ENCODE peak calls at places on chromosomes 13 and 19, in ten cellular contexts. L, G, Y, Z, V, F, M, A, E and Q are unnamed samples.

GRCh38 chr13:28159057-28159456 is 20.7 kb downstream of the PAN3 start:
- DNase-seq in L (no peak), G (no peak), Y (no peak), Z (no peak), V (no peak), F (no peak), M (no peak), A (no peak), E (no peak), Q (no peak)

GRCh38 chr19:7772752-7773291 is 9.8 kb downstream of the CLEC4M start:
- DNase-seq in L (no peak), G (peak), Y (no peak), Z (no peak), V (no peak), F (no peak), M (no peak), A (no peak), E (no peak), Q (no peak)

GRCh38 chr13:101065314-101065713 is 351.0 kb downstream of the NALCN start:
- DNase-seq in L (no peak), G (peak), Y (no peak), Z (no peak), V (no peak), F (no peak), M (no peak), A (no peak), E (no peak), Q (no peak)

GRCh38 chr13:30796132-30796832 is 60.9 kb downstream of the ALOX5AP start:
- DNase-seq in L (no peak), G (peak), Y (no peak), Z (no peak), V (no peak), F (no peak), M (no peak), A (no peak), E (no peak), Q (no peak)

GRCh38 chr13:37747071-37747612 is 122.4 kb downstream of the TRPC4 start:
- DNase-seq in L (no peak), G (peak), Y (no peak), Z (no peak), V (no peak), F (no peak), M (no peak), A (no peak), E (no peak), Q (no peak)

GRCh38 chr19:54123682-54124081 is 8.1 kb downstream of the PRPF31 start:
- DNase-seq in L (no peak), G (no peak), Y (no peak), Z (no peak), V (no peak), F (no peak), M (no peak), A (no peak), E (no peak), Q (no peak)

GRCh38 chr19:41264581-41265375 is 606 bp downstream of the HNRNPUL1 start:
- DNase-seq in L (peak), G (peak), Y (peak), Z (peak), V (no peak), F (peak), M (no peak), A (peak), E (no peak), Q (peak)

GRCh38 chr13:71260246-71260645 is 606.8 kb downstream of the DACH1 start:
- DNase-seq in L (no peak), G (no peak), Y (no peak), Z (no peak), V (no peak), F (no peak), M (no peak), A (no peak), E (no peak), Q (no peak)

GRCh38 chr13:24083722-24084421 is 76.6 kb upstream of the SPATA13 start:
- DNase-seq in L (no peak), G (no peak), Y (no peak), Z (no peak), V (no peak), F (no peak), M (no peak), A (no peak), E (no peak), Q (no peak)
- H3K4me3 ChIP-seq in L (no peak), G (no peak), Y (no peak), Z (no peak), V (no peak), F (no peak), M (no peak), A (no peak), E (no peak), Q (no peak)

GRCh38 chr13:44434441-44435141 is 61.0 kb downstream of the SERP2 start:
- DNase-seq in L (no peak), G (no peak), Y (no peak), Z (no peak), V (no peak), F (no peak), M (no peak), A (no peak), E (no peak), Q (no peak)

GRCh38 chr13:44433863-44434262 is 60.2 kb downstream of the SERP2 start:
- DNase-seq in L (no peak), G (no peak), Y (no peak), Z (no peak), V (no peak), F (no peak), M (no peak), A (no peak), E (no peak), Q (no peak)

GRCh38 chr13:44429311-44429710 is 55.7 kb downstream of the SERP2 start:
- DNase-seq in L (no peak), G (no peak), Y (no peak), Z (no peak), V (no peak), F (no peak), M (no peak), A (no peak), E (no peak), Q (no peak)

GRCh38 chr13:44432595-44432994 is 59.0 kb downstream of the SERP2 start:
- DNase-seq in L (no peak), G (no peak), Y (no peak), Z (no peak), V (no peak), F (no peak), M (no peak), A (no peak), E (no peak), Q (no peak)

GRCh38 chr13:44431150-44431549 is 57.5 kb downstream of the SERP2 start:
- DNase-seq in L (no peak), G (no peak), Y (no peak), Z (no peak), V (no peak), F (no peak), M (no peak), A (no peak), E (no peak), Q (no peak)
- H3K27ac ChIP-seq in L (no peak), G (peak), Y (no peak), Z (peak), V (no peak), F (no peak), M (no peak), A (no peak), E (no peak), Q (no peak)

DNA sequence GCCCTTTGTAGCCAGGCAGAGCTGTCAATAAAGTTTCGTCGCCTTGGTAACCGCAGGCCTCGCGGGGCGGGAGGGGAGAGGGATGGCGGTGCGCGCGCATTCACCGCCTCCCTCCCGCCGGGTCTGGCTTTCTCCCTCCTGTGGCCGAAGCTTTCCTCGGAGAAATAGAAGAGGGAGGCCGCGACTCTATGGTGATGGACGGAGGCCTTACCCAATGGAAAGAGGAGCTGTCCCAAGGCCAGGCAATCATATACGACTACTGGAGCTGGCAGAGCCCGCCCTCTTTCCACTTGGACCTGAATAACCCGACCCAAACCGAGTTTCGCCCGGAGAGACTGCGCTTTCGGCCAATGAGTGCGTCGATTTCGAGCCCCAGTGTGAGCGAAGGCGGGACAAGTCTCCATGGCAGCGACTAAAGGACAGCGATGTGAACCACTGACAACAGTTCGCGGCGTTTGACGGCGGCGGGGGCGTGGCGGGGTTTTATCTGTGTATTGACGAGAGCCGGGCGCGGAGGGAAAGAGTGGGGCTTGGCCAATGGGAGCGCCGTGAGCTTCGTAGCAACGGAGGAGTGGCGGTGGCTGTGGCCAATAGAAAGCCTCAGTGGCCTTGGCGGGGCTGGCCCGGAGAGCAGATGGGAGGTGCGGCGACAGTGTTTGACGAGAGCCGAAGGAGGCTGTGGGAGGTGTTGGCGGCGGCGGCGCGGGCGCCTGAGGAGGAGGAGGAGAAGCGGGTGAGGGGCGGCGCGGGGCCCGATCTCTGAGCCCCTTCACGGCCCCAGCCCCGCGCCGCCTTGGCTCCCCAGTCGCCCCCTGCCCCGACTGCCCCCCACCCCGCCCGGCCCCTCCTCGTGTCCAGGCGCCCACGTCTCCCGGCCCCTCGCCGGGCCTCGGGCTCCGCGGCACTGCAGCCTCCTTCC is at the start of gene KMT5C:
- DNase-seq in L (peak), G (peak), Y (peak), Z (peak), V (peak), F (peak), M (peak), A (peak), E (peak), Q (peak)
- TF ChIP-seq CTCF in L (peak), G (peak), Y (peak), Z (peak), V (peak), F (peak), M (peak), A (peak), E (no peak), Q (peak)

DNA sequence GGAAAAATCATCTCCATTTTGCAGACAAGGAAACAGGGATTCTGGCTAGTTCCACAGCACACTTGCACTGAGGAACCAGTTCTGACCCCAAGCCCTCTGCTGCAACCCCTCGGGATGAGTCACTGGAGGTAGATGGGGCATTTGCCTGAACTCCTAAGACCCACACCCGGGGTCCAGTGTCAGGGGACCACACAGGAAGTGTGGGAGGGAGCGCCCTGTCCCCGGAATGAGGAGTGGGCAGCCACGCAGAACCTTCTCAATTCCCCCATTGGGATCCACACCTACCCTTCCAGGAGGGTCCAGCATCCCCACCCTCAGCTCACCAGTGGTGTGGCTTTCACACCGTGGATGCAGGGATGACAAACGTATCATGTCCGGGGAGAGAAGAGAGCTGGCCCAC is 62.7 kb downstream of the TSHZ3 start:
- DNase-seq in L (no peak), G (no peak), Y (no peak), Z (no peak), V (no peak), F (no peak), M (no peak), A (no peak), E (no peak), Q (no peak)
- H3K4me3 ChIP-seq in L (no peak), G (no peak), Y (no peak), Z (no peak), V (no peak), F (no peak), M (no peak), A (no peak), E (no peak), Q (no peak)

GRCh38 chr13:77728265-77728966 is 30.9 kb downstream of the SLAIN1 start:
- DNase-seq in L (no peak), G (no peak), Y (no peak), Z (no peak), V (no peak), F (no peak), M (no peak), A (no peak), E (no peak), Q (no peak)
- H3K27ac ChIP-seq in L (no peak), G (no peak), Y (no peak), Z (no peak), V (no peak), F (no peak), M (no peak), A (no peak), E (no peak), Q (no peak)

DNA sequence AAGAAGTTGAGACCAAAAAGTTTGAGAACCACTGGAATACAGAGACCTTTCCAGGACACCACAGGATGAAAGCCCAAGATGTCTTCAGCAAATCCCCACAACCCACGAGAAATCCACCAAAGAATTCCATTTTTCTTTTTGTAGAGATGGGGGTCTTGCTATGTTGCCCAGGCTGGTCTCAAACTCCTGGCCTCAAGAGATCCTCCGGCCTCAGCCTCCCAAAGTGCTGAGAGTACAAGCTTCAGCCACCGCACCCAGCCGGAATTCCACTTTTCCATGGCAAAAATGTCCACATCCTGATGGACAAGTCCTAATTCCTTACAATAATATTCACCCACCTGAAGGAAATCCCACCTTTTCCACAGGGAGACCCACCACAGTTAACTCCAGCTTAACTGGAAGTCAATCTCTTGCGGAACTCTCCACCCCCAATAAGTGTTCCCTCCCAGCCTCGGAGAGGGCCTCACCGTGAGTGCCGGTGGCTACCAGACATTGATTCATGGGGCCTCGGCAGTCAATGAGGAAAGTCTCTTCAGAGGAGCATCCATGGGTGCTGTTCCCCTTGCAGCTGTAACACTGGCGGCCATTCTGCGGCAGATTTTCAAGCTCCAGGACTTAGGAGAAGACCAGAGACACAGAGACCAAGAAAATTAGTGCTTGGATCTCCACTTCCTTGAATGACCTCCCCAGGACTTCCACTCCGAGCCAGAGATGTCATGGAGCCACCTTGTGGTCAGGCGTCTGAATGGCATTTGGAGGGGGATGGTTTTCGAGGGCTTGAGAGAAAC is 12.3 kb upstream of the CADM4 start:
- DNase-seq in L (peak), G (peak), Y (peak), Z (peak), V (no peak), F (peak), M (no peak), A (peak), E (no peak), Q (no peak)
- TF ChIP-seq CTCF in L (peak), G (peak), Y (peak), Z (peak), V (peak), F (peak), M (peak), A (peak), E (peak), Q (peak)

GRCh38 chr13:49996951-49997895 is at the start of gene TRIM13:
- DNase-seq in L (peak), G (peak), Y (peak), Z (peak), V (peak), F (peak), M (peak), A (peak), E (peak), Q (peak)

GRCh38 chr13:49997935-49998334 is 1.1 kb downstream of the TRIM13 start:
- DNase-seq in L (no peak), G (peak), Y (no peak), Z (no peak), V (no peak), F (no peak), M (no peak), A (no peak), E (no peak), Q (no peak)

GRCh38 chr13:49996166-49996915 is 501 bp upstream of the TRIM13 start:
- DNase-seq in L (peak), G (peak), Y (peak), Z (peak), V (peak), F (peak), M (peak), A (peak), E (peak), Q (peak)

GRCh38 chr13:50001287-50001686 is 4.4 kb downstream of the TRIM13 start:
- DNase-seq in L (no peak), G (no peak), Y (no peak), Z (no peak), V (no peak), F (no peak), M (no peak), A (no peak), E (no peak), Q (no peak)

DNA sequence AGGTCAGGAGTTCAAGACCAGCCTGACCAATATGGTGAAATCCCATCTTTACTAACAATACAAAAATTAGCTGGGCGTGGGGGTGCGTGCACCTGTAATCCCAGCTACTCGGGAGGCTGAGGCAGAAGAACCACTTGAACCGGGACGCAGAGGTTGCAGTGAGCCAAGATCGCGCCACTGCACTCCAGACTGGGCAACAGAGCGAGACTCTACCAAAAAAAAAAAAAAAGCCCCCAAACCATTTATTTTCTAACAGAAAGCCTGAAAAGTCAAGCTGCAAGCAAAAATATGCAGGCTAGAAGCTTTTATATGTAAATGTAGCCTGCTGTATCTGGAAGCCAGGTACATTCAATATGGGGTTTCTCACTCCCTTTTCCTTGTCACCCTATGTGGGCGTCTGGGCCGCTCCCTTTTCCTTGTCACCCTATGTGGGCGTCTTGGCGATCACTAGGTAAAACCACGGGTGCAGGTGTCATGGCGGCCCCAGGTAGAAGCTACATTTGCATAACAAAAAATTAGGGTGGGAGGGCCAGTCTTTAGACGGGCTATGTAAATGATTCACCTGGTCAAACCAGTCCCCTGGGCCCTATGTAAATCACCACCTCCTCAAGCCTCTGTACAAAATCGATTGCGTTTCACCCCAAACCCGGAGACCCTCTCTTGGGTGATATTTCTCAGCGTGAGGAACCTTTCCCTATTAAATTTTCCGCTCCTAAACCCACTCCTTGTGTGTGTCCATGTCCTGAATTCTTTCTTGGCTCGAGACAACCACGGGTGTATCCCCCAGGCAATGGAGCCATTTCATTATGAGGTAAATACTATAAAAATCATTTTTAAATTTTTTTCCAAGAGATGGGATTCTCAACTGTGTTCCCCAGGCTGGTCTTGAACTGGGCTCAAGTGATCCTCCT is 2.1 kb downstream of the TRIM13 start:
- DNase-seq in L (no peak), G (no peak), Y (no peak), Z (no peak), V (no peak), F (no peak), M (no peak), A (no peak), E (peak), Q (no peak)
- H3K4me3 ChIP-seq in L (peak), G (peak), Y (no peak), Z (no peak), V (no peak), F (peak), M (peak), A (peak), E (peak), Q (peak)

GRCh38 chr13:112726018-112726767 is 36.4 kb downstream of the ATP11A start:
- DNase-seq in L (no peak), G (no peak), Y (no peak), Z (no peak), V (no peak), F (peak), M (no peak), A (no peak), E (no peak), Q (no peak)

GRCh38 chr13:112725346-112726017 is 35.6 kb downstream of the ATP11A start:
- DNase-seq in L (peak), G (no peak), Y (peak), Z (no peak), V (peak), F (peak), M (no peak), A (no peak), E (no peak), Q (no peak)

GRCh38 chr13:112729408-112729807 is 39.6 kb downstream of the ATP11A start:
- DNase-seq in L (peak), G (peak), Y (peak), Z (no peak), V (no peak), F (peak), M (no peak), A (peak), E (no peak), Q (no peak)

GRCh38 chr13:112728375-112729126 is 38.7 kb downstream of the ATP11A start:
- DNase-seq in L (no peak), G (no peak), Y (no peak), Z (no peak), V (no peak), F (no peak), M (no peak), A (no peak), E (no peak), Q (no peak)

DNA sequence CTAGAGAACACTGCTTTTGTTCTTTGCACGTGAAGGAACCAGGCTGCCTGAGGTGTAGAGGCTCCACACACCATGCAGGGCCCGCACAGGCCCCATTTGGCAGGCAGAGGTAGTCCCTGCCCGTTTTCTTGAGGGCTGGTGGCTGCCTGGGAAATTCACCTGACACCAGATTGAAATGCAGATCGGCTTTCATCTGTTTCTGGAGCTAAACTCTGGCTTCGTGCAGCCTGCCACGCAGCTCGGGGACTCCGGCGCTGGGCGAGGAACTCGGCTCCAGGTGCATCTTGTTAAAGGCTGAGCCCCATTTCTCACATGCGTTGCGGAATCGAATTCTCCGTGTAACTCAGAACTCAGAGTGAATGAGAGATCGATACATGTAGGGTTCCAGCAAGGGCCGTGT is 37.7 kb downstream of the ATP11A start:
- DNase-seq in L (no peak), G (no peak), Y (no peak), Z (no peak), V (no peak), F (peak), M (no peak), A (no peak), E (no peak), Q (no peak)
- H3K27ac ChIP-seq in L (peak), G (peak), Y (peak), Z (no peak), V (no peak), F (no peak), M (no peak), A (no peak), E (no peak), Q (no peak)